ENCODE peak calls at places on chromosomes 1 and 21, in seven cellular contexts. D is NCI-H2081; K is amniotic stem cell; S is CD4-positive, alpha-beta T cell; M is IMR-90; J is activated CD8-positive, alpha-beta T cell treated with anti-CD3 and anti-CD28 coated beads for 36 hours; F is activated T-cell treated with anti-CD3 and anti-CD28 coated beads, Interleukin-2, amount 50 U/mL, for 72 hours. O is an unnamed sample.

GRCh38 chr1:150551049-150551783 is 2.0 kb downstream of the ADAMTSL4 start:
- DNase-seq in K (no peak), S (no peak), J (peak), M (no peak), F (no peak), D (no peak), O (no peak)

GRCh38 chr1:229040630-229041358 is 230.1 kb upstream of the RAB4A start:
- DNase-seq in D (no peak), K (no peak), M (no peak), F (no peak), J (no peak), S (no peak), O (no peak)

GRCh38 chr21:31447477-31447876 is 103.4 kb upstream of the TIAM1 start:
- DNase-seq in D (no peak), F (no peak), M (peak), J (no peak), K (no peak), S (no peak), O (no peak)

GRCh38 chr1:212271823-212272498 is 13.2 kb upstream of the PPP2R5A start:
- DNase-seq in J (no peak), F (no peak), K (no peak), D (no peak), M (no peak), S (no peak), O (no peak)

GRCh38 chr21:43034826-43035225 is 40.8 kb downstream of the CBS start:
- DNase-seq in D (no peak), M (no peak), F (no peak), S (no peak), K (no peak), J (no peak), O (no peak)

GRCh38 chr21:27423073-27423472 is 456.2 kb upstream of the ADAMTS5 start:
- DNase-seq in M (peak), S (no peak), F (no peak), D (no peak), K (peak), J (no peak), O (no peak)

GRCh38 chr21:44992608-44993031 is 52.8 kb downstream of the SLX9 start:
- DNase-seq in K (no peak), M (no peak), S (no peak), J (no peak), D (no peak), F (no peak), O (no peak)

GRCh38 chr1:168947039-168947438 is 159.5 kb upstream of the ATP1B1 start:
- DNase-seq in J (no peak), S (no peak), D (no peak), M (no peak), K (no peak), F (no peak), O (no peak)

GRCh38 chr1:165858364-165858823 is 31.0 kb downstream of the UCK2 start:
- DNase-seq in M (no peak), F (no peak), S (no peak), K (no peak), D (peak), J (no peak), O (no peak)

GRCh38 chr1:156495401-156496140 is 5.0 kb downstream of the MEF2D start:
- DNase-seq in J (no peak), K (no peak), F (no peak), M (no peak), D (no peak), S (no peak), O (no peak)

GRCh38 chr1:33410091-33410701 is 20.7 kb downstream of the PHC2 start:
- DNase-seq in S (no peak), F (no peak), M (peak), D (no peak), J (no peak), K (no peak), O (no peak)

GRCh38 chr1:103220503-103221095 is 112.3 kb upstream of the COL11A1 start:
- DNase-seq in K (no peak), D (no peak), F (no peak), J (no peak), M (peak), S (no peak), O (no peak)

GRCh38 chr1:11643782-11644181 is 10.4 kb downstream of the FBXO2 start:
- DNase-seq in D (no peak), K (no peak), J (no peak), M (no peak), S (no peak), F (no peak), O (no peak)

GRCh38 chr1:44049839-44050238 is 18.6 kb upstream of the SLC6A9 start:
- DNase-seq in D (no peak), J (no peak), S (no peak), K (peak), F (no peak), M (peak), O (no peak)

GRCh38 chr1:37393173-37393572 is 81.2 kb upstream of the ZC3H12A start:
- DNase-seq in S (no peak), K (no peak), M (no peak), J (no peak), D (peak), F (no peak), O (no peak)

GRCh38 chr21:35207322-35207721 is 158.2 kb upstream of the RUNX1 start:
- DNase-seq in F (no peak), M (no peak), K (no peak), J (no peak), D (no peak), S (no peak), O (no peak)

GRCh38 chr1:216617081-216617480 is 106.1 kb downstream of the ESRRG start:
- DNase-seq in S (no peak), F (no peak), M (no peak), J (no peak), D (no peak), K (no peak), O (no peak)

GRCh38 chr21:33011462-33011861 is 14.3 kb upstream of the OLIG2 start:
- DNase-seq in M (peak), F (no peak), S (no peak), K (no peak), J (no peak), D (no peak), O (no peak)

GRCh38 chr1:235679005-235679404 is 29.4 kb upstream of the GNG4 start:
- DNase-seq in M (no peak), J (no peak), F (no peak), S (no peak), K (no peak), D (no peak), O (no peak)

GRCh38 chr1:155261401-155261887 is 716 bp downstream of the SCAMP3 start:
- DNase-seq in J (peak), F (no peak), D (no peak), S (no peak), K (no peak), M (peak), O (no peak)

GRCh38 chr1:97379387-97380075 is 541.3 kb downstream of the DPYD start:
- DNase-seq in K (no peak), D (no peak), M (peak), F (no peak), S (no peak), J (no peak), O (no peak)

GRCh38 chr21:41950941-41951408 is 2.8 kb downstream of the C2CD2 start:
- DNase-seq in J (no peak), F (no peak), M (no peak), S (no peak), K (no peak), D (no peak), O (no peak)

GRCh38 chr1:201281573-201281972 is 1.7 kb upstream of the PKP1 start:
- DNase-seq in J (no peak), M (no peak), K (no peak), F (no peak), S (no peak), D (no peak), O (no peak)

GRCh38 chr1:189103956-189104355 is 1373.7 kb downstream of the BRINP3 start:
- DNase-seq in J (no peak), D (no peak), S (no peak), K (no peak), M (peak), F (no peak), O (no peak)

GRCh38 chr1:14323665-14324630 is 274.5 kb upstream of the KAZN start:
- DNase-seq in M (no peak), J (no peak), F (no peak), S (no peak), K (no peak), D (no peak), O (no peak)

GRCh38 chr1:74733616-74734484 is 898 bp downstream of the TYW3 start:
- DNase-seq in S (no peak), K (peak), F (peak), D (peak), J (peak), M (peak), O (no peak)

GRCh38 chr1:224163311-224163710 is 19.7 kb upstream of the DEGS1 start:
- DNase-seq in M (no peak), J (no peak), F (no peak), S (no peak), K (no peak), D (no peak), O (no peak)

GRCh38 chr21:41932576-41933258 is 21.1 kb downstream of the C2CD2 start:
- DNase-seq in K (no peak), M (peak), J (no peak), S (no peak), D (no peak), F (no peak), O (no peak)

GRCh38 chr1:22955146-22955545 is 17.5 kb downstream of the LACTBL1 start:
- DNase-seq in J (no peak), S (no peak), D (no peak), K (no peak), M (no peak), F (no peak), O (no peak)

GRCh38 chr1:44707112-44707881 is 23.7 kb downstream of the RNU5D-1 start:
- DNase-seq in F (no peak), K (peak), S (no peak), D (no peak), J (no peak), M (peak), O (no peak)

GRCh38 chr1:66867501-66867900 is 57.2 kb downstream of the DNAI4 start:
- DNase-seq in M (no peak), D (no peak), S (no peak), K (no peak), F (no peak), J (no peak), O (no peak)

GRCh38 chr1:227913969-227914791 is 33.6 kb downstream of the WNT9A start:
- DNase-seq in F (no peak), S (no peak), D (peak), M (no peak), K (no peak), J (no peak), O (no peak)

GRCh38 chr1:15848143-15848928 is 829 bp downstream of the SPEN start:
- DNase-seq in D (peak), K (no peak), S (peak), M (peak), J (peak), F (peak), O (no peak)

GRCh38 chr1:164668451-164668850 is 109.5 kb downstream of the PBX1 start:
- DNase-seq in J (no peak), D (no peak), K (no peak), S (no peak), M (no peak), F (no peak), O (no peak)

GRCh38 chr1:59072017-59072947 is 224.6 kb upstream of the FGGY start:
- DNase-seq in M (peak), S (peak), K (no peak), D (peak), J (peak), F (no peak), O (no peak)

GRCh38 chr1:186923434-186923833 is 94.7 kb downstream of the PLA2G4A start:
- DNase-seq in D (no peak), J (no peak), S (no peak), M (no peak), K (no peak), F (no peak), O (no peak)

GRCh38 chr21:45294509-45295291 is 7.0 kb upstream of the POFUT2 start:
- DNase-seq in F (no peak), K (peak), S (no peak), M (peak), D (no peak), J (no peak), O (no peak)

GRCh38 chr1:17819129-17819802 is 64.1 kb downstream of the ACTL8 start:
- DNase-seq in M (no peak), D (no peak), J (no peak), F (no peak), K (no peak), S (no peak), O (no peak)

GRCh38 chr1:172167801-172168596 is 252.5 kb upstream of the C1orf105 start:
- DNase-seq in K (no peak), S (no peak), D (peak), F (no peak), J (no peak), M (peak), O (no peak)

GRCh38 chr21:38280446-38280845 is 23.7 kb downstream of the KCNJ15 start:
- DNase-seq in K (no peak), S (no peak), M (peak), J (no peak), F (no peak), D (no peak), O (no peak)